ENCODE peak calls at places on chromosomes 3 and 15, in five cellular contexts. G is uterus, H is right lobe of liver, Z is body of pancreas, C is IMR-90. P is an unnamed sample. For H3K4me1, the result is how much of the 10 kb centered on the place peaks cover.

GRCh38 chr3:66395635-66396034 is 105.2 kb downstream of the LRIG1 start:
- DNase-seq in C (no peak), G (no peak), Z (no peak), H (no peak), P (no peak)

GRCh38 chr3:9098716-9099675 is 135.7 kb upstream of the RAD18 start:
- DNase-seq in H (no peak), Z (peak), G (no peak), C (no peak), P (peak)

GRCh38 chr3:53675942-53676341 is 170.3 kb downstream of the CHDH start:
- DNase-seq in C (no peak), Z (no peak), G (no peak), H (no peak), P (no peak)

GRCh38 chr3:12988728-12989454 is 84.3 kb downstream of the IQSEC1 start:
- DNase-seq in Z (no peak), G (no peak), C (no peak), H (no peak), P (no peak)

GRCh38 chr3:43286886-43287301 is 554 bp downstream of the SNRK start:
- DNase-seq in H (peak), Z (peak), C (no peak), G (no peak), P (no peak)

GRCh38 chr15:29278436-29279099 is 8.9 kb upstream of the NSMCE3 start:
- DNase-seq in C (peak), Z (no peak), H (no peak), G (no peak), P (no peak)

GRCh38 chr3:76147846-76148245 is 362.5 kb upstream of the ZNF717 start:
- DNase-seq in Z (no peak), G (no peak), H (no peak), C (no peak), P (no peak)

GRCh38 chr3:32819581-32820348 is 2.0 kb downstream of the TRIM71 start:
- DNase-seq in Z (no peak), G (no peak), H (no peak), C (no peak), P (no peak)

GRCh38 chr3:51559266-51559907 is 20.9 kb downstream of the RAD54L2 start:
- DNase-seq in Z (peak), H (no peak), G (peak), C (peak), P (no peak)

GRCh38 chr3:117019082-117019713 is 309.6 kb downstream of the TUSC7 start:
- DNase-seq in Z (peak), H (peak), C (peak), G (peak), P (peak)

GRCh38 chr3:71723452-71724170 is 1.6 kb downstream of the EIF4E3 start:
- DNase-seq in Z (no peak), H (no peak), G (no peak), C (no peak), P (no peak)

GRCh38 chr3:197533396-197534347 is 22.1 kb downstream of the BDH1 start:
- DNase-seq in C (no peak), G (no peak), Z (no peak), H (no peak), P (no peak)

GRCh38 chr15:52559583-52559982 is 9.2 kb downstream of the ARPP19 start:
- DNase-seq in H (no peak), Z (no peak), C (peak), G (no peak), P (no peak)

GRCh38 chr15:68819451-68820204 is 1.1 kb downstream of the ANP32A start:
- DNase-seq in C (peak), Z (peak), H (peak), G (peak), P (peak)

GRCh38 chr3:66075281-66075680 is 36.6 kb upstream of the MAGI1 start:
- DNase-seq in G (no peak), C (peak), Z (no peak), H (peak), P (no peak)

GRCh38 chr15:78105541-78106241 is 13.3 kb downstream of the SH2D7 start:
- DNase-seq in H (peak), Z (no peak), C (peak), G (no peak), P (no peak)

GRCh38 chr3:110773413-110773954 is 298.1 kb upstream of the NECTIN3 start:
- DNase-seq in G (no peak), Z (no peak), C (peak), H (no peak), P (no peak)

GRCh38 chr15:88982304-88982945 is 69.2 kb upstream of the MFGE8 start:
- DNase-seq in Z (peak), G (peak), C (peak), H (no peak), P (no peak)

GRCh38 chr3:140375002-140375401 is 302.9 kb upstream of the TRIM42 start:
- DNase-seq in H (no peak), Z (no peak), G (no peak), C (no peak), P (no peak)

GRCh38 chr3:189914799-189915198 is 205.9 kb downstream of the P3H2 start:
- DNase-seq in Z (no peak), G (no peak), C (peak), H (no peak), P (no peak)

GRCh38 chr3:108124337-108125150 is 33.7 kb upstream of the CD47 start:
- DNase-seq in H (no peak), C (no peak), G (no peak), Z (no peak), P (no peak)

GRCh38 chr3:140465988-140466387 is 211.9 kb upstream of the TRIM42 start:
- DNase-seq in Z (no peak), C (no peak), H (no peak), G (no peak), P (no peak)

GRCh38 chr15:99384992-99385669 is 133.8 kb downstream of the LRRC28 start:
- DNase-seq in C (no peak), H (peak), G (no peak), Z (no peak), P (no peak)

GRCh38 chr3:179734497-179735281 is 81.8 kb downstream of the USP13 start:
- DNase-seq in C (no peak), H (no peak), Z (no peak), G (no peak), P (no peak)

GRCh38 chr15:51692154-51692553 is 10.9 kb downstream of the SCG3 start:
- DNase-seq in G (no peak), Z (no peak), C (no peak), H (no peak), P (no peak)

GRCh38 chr15:31435891-31436628 is 109.4 kb downstream of the KLF13 start:
- DNase-seq in C (no peak), Z (no peak), H (no peak), G (peak), P (no peak)

GRCh38 chr3:37170097-37170496 is 4.3 kb downstream of the LRRFIP2 start:
- DNase-seq in G (no peak), Z (no peak), C (peak), H (no peak), P (no peak)

GRCh38 chr3:123640311-123641083 is 55.6 kb upstream of the HACD2 start:
- DNase-seq in H (no peak), Z (no peak), C (no peak), G (no peak), P (no peak)

GRCh38 chr3:38325256-38325655 is 21.3 kb upstream of the XYLB start:
- DNase-seq in G (no peak), Z (no peak), H (no peak), C (no peak), P (no peak)

GRCh38 chr3:34001990-34002389 is 203.6 kb downstream of the PDCD6IP start:
- DNase-seq in Z (no peak), H (no peak), G (no peak), C (peak), P (no peak)
- H3K27ac ChIP-seq in Z (no peak), H (no peak), G (no peak), C (no peak), P (no peak)

DNA sequence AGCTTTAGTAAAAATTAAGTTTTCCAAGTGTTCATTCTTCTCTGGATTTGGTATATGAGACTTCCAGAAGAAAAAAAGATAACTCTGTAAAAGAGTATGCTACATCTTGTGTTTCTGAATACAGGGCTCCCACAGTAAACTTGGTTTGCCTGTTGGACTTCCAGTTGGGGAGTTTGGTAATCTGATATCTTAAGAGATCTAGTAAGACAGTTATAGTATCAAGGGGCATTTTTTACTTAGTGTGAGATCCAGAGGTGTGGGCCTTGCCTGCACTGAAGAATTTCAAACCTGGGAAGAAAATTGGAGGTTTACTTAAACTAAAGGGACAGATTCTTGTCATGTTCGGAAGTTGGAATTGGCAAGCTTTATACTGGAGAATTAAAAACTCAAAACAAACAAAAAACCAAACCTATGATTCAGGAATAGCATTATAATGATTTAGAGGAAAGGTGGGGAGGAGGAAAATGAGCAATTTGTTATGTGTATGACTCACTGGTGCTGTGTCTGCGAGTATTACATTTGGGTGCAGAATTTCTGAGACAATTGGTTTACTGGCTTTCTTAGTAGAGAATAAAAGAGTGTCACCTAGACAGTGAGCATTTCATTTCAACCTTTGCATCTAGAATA is 58.9 kb upstream of the ULK4 start:
- DNase-seq in H (no peak), C (peak), Z (no peak), G (peak), P (no peak)
- H3K4me1 ChIP-seq in H (under half), C (under half), Z (half or more), G (under half), P (under half)

GRCh38 chr3:125109541-125109925 is 53.7 kb upstream of the HEG1 start:
- DNase-seq in C (no peak), G (no peak), Z (no peak), H (no peak), P (no peak)
- TF ChIP-seq POLR2A in C (no peak), G (no peak), Z (no peak), H (no peak), P (no peak)

DNA sequence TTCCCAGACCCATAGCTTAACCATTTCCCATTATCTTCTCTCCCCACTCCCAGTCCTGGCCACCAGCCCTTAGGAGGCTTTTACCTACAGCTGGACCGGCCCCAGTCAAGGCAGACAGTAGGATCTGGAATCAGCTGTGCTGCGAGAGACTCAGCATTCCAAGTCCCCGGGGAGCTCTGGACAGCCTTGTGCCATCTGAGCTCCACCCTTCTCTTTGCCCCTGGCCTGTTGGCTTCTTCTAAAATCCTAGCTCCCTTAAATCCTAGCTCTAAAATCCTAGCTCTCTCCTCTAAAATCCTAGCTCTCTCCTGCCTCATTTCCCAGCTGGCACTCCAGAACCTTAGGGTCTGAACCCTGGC is 21.3 kb downstream of the MEGF11 start:
- DNase-seq in H (no peak), G (no peak), Z (no peak), C (no peak), P (no peak)
- H3K27ac ChIP-seq in H (no peak), G (no peak), Z (no peak), C (no peak), P (no peak)

GRCh38 chr15:59274126-59274970 is 67.7 kb downstream of the LDHAL6B start:
- DNase-seq in H (no peak), G (no peak), C (peak), Z (no peak), P (no peak)
- H3K4me1 ChIP-seq in H (under half), G (under half), C (under half), Z (under half), P (under half)